ENCODE peak calls at places on chromosomes 12 and 14, in six cellular contexts. M is HepG2, F is HCT116, H is GM12878, J is K562, G is upper lobe of left lung. E is an unnamed sample.

GRCh38 chr12:11688831-11689230 is 39.4 kb downstream of the ETV6 start:
- ATAC-seq in M (no peak), F (no peak), H (no peak), J (no peak), G (no peak), E (no peak)

GRCh38 chr12:110141389-110141788 is 17.2 kb downstream of the IFT81 start:
- ATAC-seq in M (no peak), F (no peak), H (no peak), J (no peak), G (peak; percentile 83), E (peak; percentile 89)

GRCh38 chr14:91870890-91871289 is 3.6 kb upstream of the TC2N start:
- ATAC-seq in M (no peak), F (no peak), H (no peak), J (no peak), G (no peak), E (no peak)

GRCh38 chr14:93173943-93174395 is 10.7 kb downstream of the MOAP1 start:
- ATAC-seq in M (peak; percentile 60), F (no peak), H (peak; percentile 42), J (peak; percentile 89), G (peak; percentile 45), E (no peak)

GRCh38 chr14:89992273-89992672 is 36.5 kb downstream of the TDP1 start:
- ATAC-seq in M (no peak), F (no peak), H (no peak), J (no peak), G (no peak), E (no peak)

GRCh38 chr14:52923902-52924575 is 26.8 kb downstream of the FERMT2 start:
- ATAC-seq in M (peak; percentile 77), F (peak; percentile 84), H (peak; percentile 82), J (peak; percentile 51), G (no peak), E (no peak)

GRCh38 chr12:32566663-32567634 is 112.2 kb upstream of the DNM1L start:
- ATAC-seq in M (no peak), F (no peak), H (no peak), J (no peak), G (peak; percentile 8), E (no peak)

GRCh38 chr12:49800421-49801140 is 27.6 kb downstream of the NCKAP5L start:
- ATAC-seq in M (peak; percentile 53), F (no peak), H (no peak), J (no peak), G (peak; percentile 7), E (no peak)

GRCh38 chr14:95200404-95200803 is 43.1 kb upstream of the DICER1 start:
- ATAC-seq in M (no peak), F (no peak), H (peak; percentile 39), J (no peak), G (peak; percentile 56), E (no peak)

GRCh38 chr12:53174881-53175491 is 5.5 kb upstream of the ZNF740 start:
- ATAC-seq in M (peak; percentile 94), F (peak; percentile 74), H (peak; percentile 48), J (peak; percentile 53), G (peak; percentile 42), E (peak; percentile 42)

GRCh38 chr14:97706814-97707213 is 909.6 kb downstream of the VRK1 start:
- ATAC-seq in M (no peak), F (no peak), H (peak; percentile 35), J (no peak), G (peak; percentile 14), E (no peak)

GRCh38 chr14:82385043-82385442 is 851.4 kb upstream of the SEL1L start:
- ATAC-seq in M (no peak), F (no peak), H (no peak), J (no peak), G (no peak), E (no peak)

GRCh38 chr14:54225457-54225856 is 171.3 kb upstream of the CDKN3 start:
- ATAC-seq in M (no peak), F (no peak), H (no peak), J (no peak), G (no peak), E (no peak)

GRCh38 chr12:94263011-94263786 is 114.8 kb downstream of the PLXNC1 start:
- ATAC-seq in M (no peak), F (no peak), H (peak; percentile 73), J (peak; percentile 29), G (no peak), E (no peak)

GRCh38 chr12:92467886-92468285 is 234.9 kb upstream of the PLEKHG7 start:
- ATAC-seq in M (no peak), F (no peak), H (peak; percentile 19), J (peak; percentile 81), G (no peak), E (no peak)

GRCh38 chr12:120006248-120006975 is 17.4 kb downstream of the BICDL1 start:
- ATAC-seq in M (no peak), F (no peak), H (peak; percentile 31), J (no peak), G (no peak), E (no peak)

GRCh38 chr14:89348726-89349125 is 68.3 kb downstream of the FOXN3 start:
- ATAC-seq in M (no peak), F (no peak), H (no peak), J (no peak), G (no peak), E (no peak)

GRCh38 chr12:109944975-109945374 is 44.9 kb downstream of the TCHP start:
- ATAC-seq in M (peak; percentile 74), F (no peak), H (no peak), J (peak; percentile 49), G (no peak), E (peak; percentile 44)

GRCh38 chr12:51527872-51528271 is 63.2 kb upstream of the SCN8A start:
- ATAC-seq in M (no peak), F (no peak), H (no peak), J (no peak), G (peak; percentile 18), E (no peak)

GRCh38 chr14:89851031-89851430 is 103.5 kb downstream of the EFCAB11 start:
- ATAC-seq in M (no peak), F (no peak), H (no peak), J (no peak), G (no peak), E (no peak)

GRCh38 chr12:88723219-88723618 is 142.9 kb upstream of the KITLG start:
- ATAC-seq in M (no peak), F (no peak), H (no peak), J (no peak), G (peak; percentile 83), E (peak; percentile 72)

GRCh38 chr12:68951652-68952051 is 18.7 kb upstream of the CPM start:
- ATAC-seq in M (no peak), F (no peak), H (no peak), J (no peak), G (peak; percentile 81), E (peak; percentile 77)

GRCh38 chr14:90454041-90455000 is 57.5 kb downstream of the CALM1 start:
- ATAC-seq in M (peak; percentile 65), F (peak; percentile 99), H (peak; percentile 69), J (peak; percentile 99), G (peak; percentile 57), E (peak; percentile 86)

GRCh38 chr12:87939182-87939581 is 90.0 kb downstream of the C12orf50 start:
- ATAC-seq in M (no peak), F (no peak), H (no peak), J (no peak), G (no peak), E (no peak)

DNA sequence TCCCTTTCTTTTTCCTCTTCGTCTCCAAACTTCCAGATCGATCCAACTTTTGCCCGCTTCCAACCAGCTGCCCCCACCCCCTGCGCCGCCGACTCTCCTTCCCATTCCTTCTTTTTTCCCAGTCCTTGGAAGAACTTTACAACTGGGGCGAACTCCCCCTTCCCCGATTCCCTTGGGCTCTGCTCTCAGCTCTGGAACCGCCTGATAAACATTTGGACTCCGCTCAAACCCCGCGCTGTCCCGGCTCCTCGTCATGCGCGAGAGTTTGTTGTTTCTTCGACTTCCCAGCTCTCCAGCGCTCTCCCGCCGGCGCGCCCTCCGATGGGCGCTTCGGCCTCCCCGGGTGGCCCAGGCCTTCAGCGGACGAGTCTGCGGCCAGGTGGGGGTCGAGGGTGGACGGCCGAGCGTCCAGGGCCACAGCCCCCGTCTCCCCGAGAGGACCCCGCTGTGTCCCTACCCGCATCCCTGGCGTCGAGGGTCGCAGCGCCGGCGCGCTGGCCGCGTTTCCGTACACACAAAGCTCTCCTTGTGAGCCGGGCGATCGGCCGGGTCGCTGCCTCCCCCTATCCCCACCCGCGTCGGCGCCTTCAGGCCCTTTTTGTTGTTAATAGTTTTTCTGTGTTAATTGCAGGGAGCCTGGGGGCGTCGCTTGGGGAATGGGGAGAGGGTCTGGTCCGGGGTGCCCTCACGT is 819 bp downstream of the MMP14 start:
- ATAC-seq in M (peak; percentile 74), F (peak; percentile 62), H (no peak), J (no peak), G (peak; percentile 87), E (peak; percentile 35)
- TF ChIP-seq POLR2A in M (no peak), F (no peak), H (no peak), J (no peak), G (peak; percentile 22), E (peak; percentile 41)

GRCh38 chr12:47066278-47067048 is 13.0 kb upstream of the PCED1B start:
- ATAC-seq in M (no peak), F (no peak), H (peak; percentile 88), J (no peak), G (no peak), E (no peak)
- TF ChIP-seq POLR2AphosphoS5 in M (no peak), F (no peak), H (no peak), J (no peak), G (no peak), E (peak; percentile 66)

DNA sequence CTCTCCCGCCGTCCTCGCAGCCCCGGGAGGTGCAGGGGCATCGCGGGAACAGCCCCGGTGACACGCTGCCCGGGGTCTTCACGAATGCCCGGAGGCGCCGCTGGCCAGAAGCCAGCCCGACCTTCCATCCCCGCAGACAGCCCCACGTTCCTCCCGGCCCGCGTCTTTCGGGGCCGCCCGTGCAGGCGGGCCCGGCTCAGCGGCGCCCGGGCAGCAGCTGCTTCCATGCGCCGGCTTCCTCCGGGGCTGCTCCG is 801 bp upstream of the TEDC1 start:
- ATAC-seq in M (no peak), F (peak; percentile 0), H (no peak), J (no peak), G (no peak), E (peak; percentile 4)
- TF ChIP-seq POLR2A in M (no peak), F (no peak), H (peak; percentile 35), J (no peak), G (no peak), E (no peak)

DNA sequence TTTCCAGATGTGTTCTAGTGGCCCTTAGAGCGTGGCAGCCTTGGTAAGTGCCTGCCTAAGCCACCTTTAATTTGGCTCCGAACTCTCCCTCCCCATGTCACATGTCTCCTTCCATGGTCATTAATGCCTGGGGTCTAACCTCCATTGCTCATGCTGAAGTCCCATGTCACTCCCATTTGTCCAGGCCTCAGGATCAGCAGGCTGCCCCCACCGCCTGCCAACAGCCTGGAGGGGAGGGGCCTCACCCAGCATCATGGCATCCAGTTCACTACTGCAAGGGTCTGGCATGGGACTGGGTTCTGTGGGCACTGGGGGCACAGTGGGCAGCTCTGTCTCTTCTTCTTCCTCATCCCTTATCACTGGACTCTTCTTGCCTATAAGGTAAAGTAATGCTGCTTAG is 4.4 kb downstream of the MMP19 start:
- ATAC-seq in M (no peak), F (no peak), H (no peak), J (no peak), G (no peak), E (no peak)
- TF ChIP-seq POLR2AphosphoS5 in M (no peak), F (no peak), H (no peak), J (no peak), G (no peak), E (no peak)